ENCODE peak calls at places on chromosome 11, in seven cellular contexts. L is NCI-H1092 treated with DMSO at 0.1 percent for 48 hours; Z is stimulated activated CD4-positive, alpha-beta T cell treated with anti-CD3 and anti-CD28 coated beads, TNF-alpha, amount 100 ng/mL, for 24 hours; K is ovary; S is activated CD4-positive, CD25-positive, alpha-beta regulatory T cell treated with anti-CD3 and anti-CD28 coated beads, Interleukin-2, amount 50 U/mL, for 72 hours; D is AG09319; C is activated CD4-positive, alpha-beta T cell treated with anti-CD3 and anti-CD28 coated beads for 24 hours. V is an unnamed sample.

GRCh38 chr11:4093519-4094347 is 866 bp upstream of the RRM1 start:
- DNase-seq in K (peak), L (peak), C (no peak), S (no peak), Z (no peak), D (no peak), V (peak)

GRCh38 chr11:65871811-65872548 is 620 bp downstream of the EFEMP2 start:
- DNase-seq in K (peak), C (no peak), Z (no peak), S (no peak), L (no peak), D (no peak), V (no peak)

GRCh38 chr11:109303342-109303741 is 118.6 kb upstream of the C11orf87 start:
- DNase-seq in L (peak), C (no peak), K (no peak), S (no peak), Z (no peak), D (no peak), V (peak)

GRCh38 chr11:84140386-84141169 is 854.4 kb upstream of the CCDC90B start:
- DNase-seq in Z (no peak), S (no peak), L (no peak), K (no peak), D (no peak), C (no peak), V (no peak)

GRCh38 chr11:103618532-103618931 is 417.9 kb upstream of the DDI1 start:
- DNase-seq in Z (no peak), L (no peak), D (no peak), S (no peak), K (no peak), C (no peak), V (no peak)

GRCh38 chr11:102620858-102621561 is 4.1 kb downstream of the MMP20 start:
- DNase-seq in L (no peak), C (no peak), Z (no peak), S (no peak), D (no peak), K (no peak), V (no peak)

GRCh38 chr11:128351168-128351567 is 236.2 kb downstream of the ETS1 start:
- DNase-seq in C (no peak), S (no peak), L (no peak), D (no peak), K (no peak), Z (no peak), V (no peak)

GRCh38 chr11:117200813-117201515 is 1.8 kb downstream of the TAGLN start:
- DNase-seq in Z (no peak), S (no peak), D (no peak), C (no peak), L (no peak), K (no peak), V (no peak)

GRCh38 chr11:123143921-123144320 is 51.1 kb downstream of the CLMP start:
- DNase-seq in C (no peak), Z (no peak), D (no peak), S (no peak), L (no peak), K (no peak), V (no peak)

GRCh38 chr11:43360361-43361032 is 1.8 kb downstream of the TTC17 start:
- DNase-seq in L (no peak), S (no peak), K (no peak), Z (no peak), C (no peak), D (no peak), V (no peak)

GRCh38 chr11:113881856-113882255 is 6.5 kb upstream of the USP28 start:
- DNase-seq in L (no peak), Z (no peak), S (no peak), C (no peak), D (no peak), K (no peak), V (no peak)

GRCh38 chr11:91115116-91115515 is 892.3 kb upstream of the CHORDC1 start:
- DNase-seq in Z (no peak), C (no peak), D (no peak), L (no peak), S (no peak), K (no peak), V (no peak)

GRCh38 chr11:130318031-130318673 is 3.4 kb upstream of the ZBTB44 start:
- DNase-seq in S (no peak), K (no peak), C (no peak), L (no peak), Z (no peak), D (no peak), V (no peak)

GRCh38 chr11:43687120-43687791 is 6.7 kb downstream of the HSD17B12 start:
- DNase-seq in S (no peak), C (no peak), D (no peak), L (no peak), Z (no peak), K (no peak), V (no peak)

GRCh38 chr11:32088117-32088941 is 2.5 kb upstream of the RCN1 start:
- DNase-seq in C (no peak), L (no peak), D (peak), K (peak), S (no peak), Z (peak), V (peak)

GRCh38 chr11:92204731-92205130 is 19.9 kb upstream of the FAT3 start:
- DNase-seq in C (no peak), D (no peak), Z (no peak), K (no peak), L (no peak), S (no peak), V (no peak)

GRCh38 chr11:9016916-9017642 is 13.3 kb upstream of the NRIP3 start:
- DNase-seq in C (no peak), Z (no peak), S (no peak), D (no peak), K (no peak), L (no peak), V (no peak)

GRCh38 chr11:115920841-115921480 is 416.7 kb upstream of the CADM1 start:
- DNase-seq in S (no peak), C (no peak), K (no peak), D (no peak), L (peak), Z (no peak), V (no peak)

GRCh38 chr11:6203327-6203726 is 2.0 kb upstream of the C11orf42 start:
- DNase-seq in D (no peak), K (no peak), S (no peak), Z (no peak), C (no peak), L (no peak), V (no peak)

GRCh38 chr11:115500547-115501503 is 3.4 kb downstream of the CADM1 start:
- DNase-seq in Z (no peak), K (no peak), L (no peak), D (no peak), C (no peak), S (no peak), V (no peak)

GRCh38 chr11:16000065-16000464 is 356.3 kb downstream of the SOX6 start:
- DNase-seq in K (no peak), C (no peak), S (no peak), L (no peak), Z (no peak), D (peak), V (no peak)

GRCh38 chr11:23948831-23949230 is 548.0 kb upstream of the LUZP2 start:
- DNase-seq in K (no peak), D (no peak), C (no peak), Z (no peak), S (no peak), L (no peak), V (no peak)

GRCh38 chr11:44595964-44596381 is 30.5 kb downstream of the CD82 start:
- DNase-seq in Z (no peak), L (peak), S (no peak), D (no peak), C (no peak), K (peak), V (no peak)

GRCh38 chr11:91947215-91947614 is 277.4 kb upstream of the FAT3 start:
- DNase-seq in L (peak), C (no peak), S (no peak), K (no peak), D (no peak), Z (no peak), V (peak)

GRCh38 chr11:120748485-120748814 is 236.9 kb downstream of the GRIK4 start:
- DNase-seq in D (no peak), C (no peak), L (peak), S (no peak), K (no peak), Z (no peak), V (no peak)

GRCh38 chr11:69312418-69313399 is 18.8 kb downstream of the MYEOV start:
- DNase-seq in S (peak), C (no peak), D (no peak), Z (no peak), L (peak), K (no peak), V (no peak)

GRCh38 chr11:115391598-115391997 is 112.6 kb downstream of the CADM1 start:
- DNase-seq in Z (no peak), D (no peak), C (no peak), K (no peak), S (no peak), L (peak), V (no peak)

GRCh38 chr11:26847459-26847858 is 125.6 kb upstream of the SLC5A12 start:
- DNase-seq in Z (no peak), D (no peak), C (no peak), K (no peak), L (no peak), S (no peak), V (no peak)

GRCh38 chr11:76599041-76600013 is 71.2 kb downstream of the LRRC32 start:
- DNase-seq in C (no peak), D (no peak), L (no peak), K (no peak), Z (no peak), S (no peak), V (no peak)

GRCh38 chr11:127059286-127060200 is 59.0 kb upstream of the KIRREL3 start:
- DNase-seq in C (no peak), L (no peak), D (no peak), K (no peak), Z (no peak), S (no peak), V (no peak)

GRCh38 chr11:66868726-66869291 is 11.9 kb downstream of the LRFN4 start:
- DNase-seq in C (peak), S (peak), D (no peak), K (no peak), Z (peak), L (no peak), V (peak)

GRCh38 chr11:112760378-112761060 is 200.7 kb upstream of the NCAM1 start:
- DNase-seq in S (no peak), K (no peak), D (no peak), Z (no peak), L (no peak), C (no peak), V (no peak)

GRCh38 chr11:21771097-21771496 is 421.8 kb upstream of the ANO5 start:
- DNase-seq in S (no peak), Z (no peak), K (no peak), C (no peak), L (no peak), D (no peak), V (no peak)

V was measured in SW480.